ENCODE peak calls at places on chromosome 21, in seven cellular contexts. One of them, this sample, is unnamed.

GRCh38 chr21:41827951-41828883 is 50.9 kb downstream of the PRDM15 start:
- DNase-seq in dorsolateral prefrontal cortex: no peak
- DNase-seq in heart right ventricle: no peak
- DNase-seq in psoas muscle: no peak
- DNase-seq in AG09309: no peak
- DNase-seq in endothelial cell: no peak
- DNase-seq in AG04449: no peak
- DNase-seq in this sample: no peak

GRCh38 chr21:38993561-38993960 is 187.8 kb downstream of the ETS2 start:
- DNase-seq in dorsolateral prefrontal cortex: no peak
- DNase-seq in heart right ventricle: peak; percentile 77
- DNase-seq in psoas muscle: no peak
- DNase-seq in AG09309: peak; percentile 61
- DNase-seq in endothelial cell: no peak
- DNase-seq in AG04449: peak; percentile 59
- DNase-seq in this sample: no peak

GRCh38 chr21:33025106-33025470 is 647 bp upstream of the OLIG2 start:
- DNase-seq in dorsolateral prefrontal cortex: peak; percentile 62
- DNase-seq in heart right ventricle: no peak
- DNase-seq in psoas muscle: no peak
- DNase-seq in AG09309: no peak
- DNase-seq in endothelial cell: peak; percentile 71
- DNase-seq in AG04449: no peak
- DNase-seq in this sample: no peak

GRCh38 chr21:41393876-41394465 is 32.1 kb upstream of the MX1 start:
- DNase-seq in dorsolateral prefrontal cortex: no peak
- DNase-seq in heart right ventricle: no peak
- DNase-seq in psoas muscle: no peak
- DNase-seq in AG09309: no peak
- DNase-seq in endothelial cell: no peak
- DNase-seq in AG04449: no peak
- DNase-seq in this sample: no peak

GRCh38 chr21:33383056-33383888 is 19.9 kb upstream of the IFNGR2 start:
- DNase-seq in dorsolateral prefrontal cortex: no peak
- DNase-seq in heart right ventricle: peak; percentile 56
- DNase-seq in psoas muscle: peak; percentile 65
- DNase-seq in AG09309: no peak
- DNase-seq in endothelial cell: no peak
- DNase-seq in AG04449: no peak
- DNase-seq in this sample: peak; percentile 71

GRCh38 chr21:32702702-32703101 is 25.1 kb downstream of the SYNJ1 start:
- DNase-seq in dorsolateral prefrontal cortex: no peak
- DNase-seq in heart right ventricle: no peak
- DNase-seq in psoas muscle: no peak
- DNase-seq in AG09309: peak; percentile 39
- DNase-seq in endothelial cell: no peak
- DNase-seq in AG04449: no peak
- DNase-seq in this sample: no peak

GRCh38 chr21:29323189-29323588 is 24.5 kb downstream of the BACH1 start:
- DNase-seq in dorsolateral prefrontal cortex: no peak
- DNase-seq in heart right ventricle: no peak
- DNase-seq in psoas muscle: no peak
- DNase-seq in AG09309: no peak
- DNase-seq in endothelial cell: no peak
- DNase-seq in AG04449: no peak
- DNase-seq in this sample: no peak

GRCh38 chr21:45224189-45224938 is 63.3 kb downstream of the POFUT2 start:
- DNase-seq in dorsolateral prefrontal cortex: no peak
- DNase-seq in heart right ventricle: no peak
- DNase-seq in psoas muscle: no peak
- DNase-seq in AG09309: no peak
- DNase-seq in endothelial cell: no peak
- DNase-seq in AG04449: no peak
- DNase-seq in this sample: no peak

GRCh38 chr21:29258626-29259335 is 39.9 kb upstream of the BACH1 start:
- DNase-seq in dorsolateral prefrontal cortex: no peak
- DNase-seq in heart right ventricle: no peak
- DNase-seq in psoas muscle: no peak
- DNase-seq in AG09309: peak; percentile 74
- DNase-seq in endothelial cell: no peak
- DNase-seq in AG04449: peak; percentile 59
- DNase-seq in this sample: no peak

GRCh38 chr21:25708467-25709065 is 26.1 kb downstream of the ATP5PF start:
- DNase-seq in dorsolateral prefrontal cortex: no peak
- DNase-seq in heart right ventricle: peak; percentile 43
- DNase-seq in psoas muscle: no peak
- DNase-seq in AG09309: peak; percentile 14
- DNase-seq in endothelial cell: peak; percentile 19
- DNase-seq in AG04449: no peak
- DNase-seq in this sample: peak; percentile 20

GRCh38 chr21:41183575-41183974 is 15.6 kb downstream of the BACE2 start:
- DNase-seq in dorsolateral prefrontal cortex: no peak
- DNase-seq in heart right ventricle: no peak
- DNase-seq in psoas muscle: no peak
- DNase-seq in AG09309: no peak
- DNase-seq in endothelial cell: no peak
- DNase-seq in AG04449: no peak
- DNase-seq in this sample: no peak

GRCh38 chr21:34932233-34932632 is 116.9 kb downstream of the RUNX1 start:
- DNase-seq in dorsolateral prefrontal cortex: no peak
- DNase-seq in heart right ventricle: no peak
- DNase-seq in psoas muscle: no peak
- DNase-seq in AG09309: no peak
- DNase-seq in endothelial cell: no peak
- DNase-seq in AG04449: no peak
- DNase-seq in this sample: no peak

GRCh38 chr21:23463365-23463764 is 2143.9 kb downstream of the MRPL39 start:
- DNase-seq in dorsolateral prefrontal cortex: no peak
- DNase-seq in heart right ventricle: no peak
- DNase-seq in psoas muscle: no peak
- DNase-seq in AG09309: no peak
- DNase-seq in endothelial cell: no peak
- DNase-seq in AG04449: no peak
- DNase-seq in this sample: no peak

GRCh38 chr21:36615274-36615964 is 83.5 kb upstream of the SIM2 start:
- DNase-seq in dorsolateral prefrontal cortex: no peak
- DNase-seq in heart right ventricle: no peak
- DNase-seq in psoas muscle: no peak
- DNase-seq in AG09309: no peak
- DNase-seq in endothelial cell: no peak
- DNase-seq in AG04449: no peak
- DNase-seq in this sample: no peak
- TF ChIP-seq CTCF in dorsolateral prefrontal cortex: no peak
- TF ChIP-seq CTCF in heart right ventricle: no peak
- TF ChIP-seq CTCF in psoas muscle: no peak
- TF ChIP-seq CTCF in AG09309: peak; percentile 17
- TF ChIP-seq CTCF in endothelial cell: peak; percentile 15
- TF ChIP-seq CTCF in AG04449: no peak
- TF ChIP-seq CTCF in this sample: no peak

GRCh38 chr21:31509108-31510017 is 150.1 kb upstream of the SOD1 start:
- DNase-seq in dorsolateral prefrontal cortex: peak; percentile 71
- DNase-seq in heart right ventricle: no peak
- DNase-seq in psoas muscle: no peak
- DNase-seq in AG09309: no peak
- DNase-seq in endothelial cell: peak; percentile 23
- DNase-seq in AG04449: no peak
- DNase-seq in this sample: peak; percentile 22
- TF ChIP-seq CTCF in dorsolateral prefrontal cortex: no peak
- TF ChIP-seq CTCF in heart right ventricle: no peak
- TF ChIP-seq CTCF in psoas muscle: no peak
- TF ChIP-seq CTCF in AG09309: no peak
- TF ChIP-seq CTCF in endothelial cell: no peak
- TF ChIP-seq CTCF in AG04449: no peak
- TF ChIP-seq CTCF in this sample: peak; percentile 20

DNA sequence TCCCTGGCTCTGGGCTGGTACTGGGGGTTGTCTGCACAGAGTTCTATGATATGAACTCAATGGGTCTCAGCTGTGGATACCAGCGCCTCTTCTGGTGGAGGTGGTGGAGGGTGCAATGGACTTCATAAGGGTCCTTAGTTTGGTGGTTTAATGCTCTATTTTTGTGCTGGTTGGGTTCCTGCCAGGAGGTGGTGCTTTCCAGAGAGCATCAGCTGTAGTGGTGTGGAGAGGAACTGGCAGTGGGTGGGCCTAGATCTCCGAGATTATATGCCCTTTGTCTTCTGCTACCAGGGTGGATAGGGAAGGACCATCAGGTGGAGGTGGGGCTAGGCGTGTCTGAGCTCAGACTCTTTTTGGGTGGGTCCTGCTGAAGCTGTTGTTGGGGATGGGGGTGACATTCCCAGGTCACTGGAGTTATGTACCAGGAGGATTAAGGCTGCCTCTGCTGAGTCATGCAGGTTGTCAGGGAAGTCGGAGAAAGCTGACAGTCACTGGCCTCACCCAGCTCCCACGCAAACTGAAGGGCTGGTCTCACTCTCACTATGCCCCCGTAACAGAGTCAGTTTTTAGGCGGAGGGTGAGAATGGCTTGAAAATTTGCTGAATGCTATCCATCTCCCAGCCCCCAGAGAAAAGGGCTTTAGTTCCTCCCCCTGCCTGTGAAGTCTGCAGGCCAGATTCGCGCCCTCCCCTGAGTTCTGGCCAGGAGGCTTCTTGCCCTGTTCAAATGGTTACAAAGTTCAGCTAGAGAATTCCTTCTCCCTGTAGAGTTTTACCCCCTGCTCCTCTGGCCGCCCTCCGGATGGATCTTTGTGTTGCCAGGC is 902.9 kb downstream of the LTN1 start:
- DNase-seq in dorsolateral prefrontal cortex: no peak
- DNase-seq in heart right ventricle: no peak
- DNase-seq in psoas muscle: peak; percentile 58
- DNase-seq in AG09309: no peak
- DNase-seq in endothelial cell: no peak
- DNase-seq in AG04449: no peak
- DNase-seq in this sample: no peak
- TF ChIP-seq CTCF in dorsolateral prefrontal cortex: no peak
- TF ChIP-seq CTCF in heart right ventricle: no peak
- TF ChIP-seq CTCF in psoas muscle: no peak
- TF ChIP-seq CTCF in AG09309: no peak
- TF ChIP-seq CTCF in endothelial cell: no peak
- TF ChIP-seq CTCF in AG04449: no peak
- TF ChIP-seq CTCF in this sample: no peak

GRCh38 chr21:37496972-37497371 is 130.4 kb downstream of the DYRK1A start:
- DNase-seq in dorsolateral prefrontal cortex: no peak
- DNase-seq in heart right ventricle: no peak
- DNase-seq in psoas muscle: no peak
- DNase-seq in AG09309: no peak
- DNase-seq in endothelial cell: no peak
- DNase-seq in AG04449: no peak
- DNase-seq in this sample: no peak
- TF ChIP-seq CTCF in dorsolateral prefrontal cortex: peak; percentile 19
- TF ChIP-seq CTCF in heart right ventricle: peak; percentile 33
- TF ChIP-seq CTCF in psoas muscle: peak; percentile 33
- TF ChIP-seq CTCF in AG09309: peak; percentile 27
- TF ChIP-seq CTCF in endothelial cell: peak; percentile 44
- TF ChIP-seq CTCF in AG04449: no peak
- TF ChIP-seq CTCF in this sample: no peak

GRCh38 chr21:46325073-46325912 is 1.3 kb downstream of the PCNT start:
- DNase-seq in dorsolateral prefrontal cortex: no peak
- DNase-seq in heart right ventricle: peak; percentile 52
- DNase-seq in psoas muscle: peak; percentile 68
- DNase-seq in AG09309: no peak
- DNase-seq in endothelial cell: peak; percentile 61
- DNase-seq in AG04449: no peak
- DNase-seq in this sample: peak; percentile 27
- TF ChIP-seq CTCF in dorsolateral prefrontal cortex: no peak
- TF ChIP-seq CTCF in heart right ventricle: no peak
- TF ChIP-seq CTCF in psoas muscle: peak; percentile 21
- TF ChIP-seq CTCF in AG09309: peak; percentile 38
- TF ChIP-seq CTCF in endothelial cell: no peak
- TF ChIP-seq CTCF in AG04449: peak; percentile 39
- TF ChIP-seq CTCF in this sample: no peak

GRCh38 chr21:43816611-43817071 is 27.3 kb downstream of the RRP1 start:
- DNase-seq in dorsolateral prefrontal cortex: no peak
- DNase-seq in heart right ventricle: no peak
- DNase-seq in psoas muscle: peak; percentile 53
- DNase-seq in AG09309: no peak
- DNase-seq in endothelial cell: no peak
- DNase-seq in AG04449: no peak
- DNase-seq in this sample: no peak
- TF ChIP-seq CTCF in dorsolateral prefrontal cortex: no peak
- TF ChIP-seq CTCF in heart right ventricle: no peak
- TF ChIP-seq CTCF in psoas muscle: no peak
- TF ChIP-seq CTCF in AG09309: no peak
- TF ChIP-seq CTCF in endothelial cell: no peak
- TF ChIP-seq CTCF in AG04449: no peak
- TF ChIP-seq CTCF in this sample: no peak